ENCODE peak calls at places on chromosomes 7 and 10, in seven cellular contexts. A is WERI-Rb-1, C is AG09309, W is OCI-LY7, E is Panc1, P is AG04450, S is left lung. J is an unnamed sample.

GRCh38 chr10:6045600-6046457 is 16.3 kb downstream of the IL2RA start:
- DNase-seq in S (no peak), C (no peak), P (no peak), A (no peak), W (no peak), E (no peak), J (no peak)

GRCh38 chr7:71210220-71210619 is 78.3 kb downstream of the GALNT17 start:
- DNase-seq in A (no peak), S (no peak), P (no peak), C (no peak), E (no peak), W (no peak), J (no peak)

GRCh38 chr7:24979863-24980694 is at the start of gene OSBPL3:
- DNase-seq in A (peak), S (peak), C (peak), P (peak), W (peak), E (peak), J (peak)

GRCh38 chr10:71740069-71740468 is 20.5 kb upstream of the C10orf105 start:
- DNase-seq in P (peak), E (no peak), C (no peak), A (no peak), W (no peak), S (no peak), J (peak)

GRCh38 chr10:3192856-3193635 is 20.5 kb upstream of the PITRM1 start:
- DNase-seq in P (peak), W (peak), C (peak), S (no peak), E (no peak), A (no peak), J (no peak)

GRCh38 chr7:130736298-130736900 is 2.4 kb upstream of the KLF14 start:
- DNase-seq in S (no peak), A (no peak), P (no peak), C (no peak), E (no peak), W (no peak), J (no peak)

GRCh38 chr7:116924741-116925140 is 28.6 kb upstream of the ST7 start:
- DNase-seq in E (no peak), C (no peak), W (no peak), A (no peak), S (no peak), P (peak), J (no peak)

GRCh38 chr10:94439275-94439861 is 37.0 kb downstream of the TBC1D12 start:
- DNase-seq in W (no peak), S (no peak), E (no peak), C (no peak), P (no peak), A (no peak), J (no peak)

GRCh38 chr7:80686576-80686975 is 48.1 kb downstream of the CD36 start:
- DNase-seq in P (no peak), C (peak), A (no peak), S (no peak), W (no peak), E (no peak), J (no peak)

GRCh38 chr10:74079028-74079913 is 71.4 kb downstream of the AP3M1 start:
- DNase-seq in P (no peak), A (no peak), C (no peak), W (no peak), S (no peak), E (no peak), J (no peak)

GRCh38 chr7:17697128-17697881 is 243.0 kb downstream of the SNX13 start:
- DNase-seq in W (no peak), E (no peak), S (no peak), C (no peak), P (no peak), A (no peak), J (no peak)

GRCh38 chr10:24882047-24882698 is 70.2 kb downstream of the PRTFDC1 start:
- DNase-seq in P (no peak), A (no peak), C (no peak), W (no peak), E (no peak), S (no peak), J (no peak)

GRCh38 chr7:137930616-137931015 is 71.3 kb downstream of the CREB3L2 start:
- DNase-seq in W (no peak), E (no peak), P (peak), C (peak), S (no peak), A (no peak), J (no peak)

GRCh38 chr10:127338391-127339108 is 142.2 kb upstream of the INSYN2A start:
- DNase-seq in A (no peak), C (no peak), E (no peak), W (no peak), P (no peak), S (no peak), J (peak)

GRCh38 chr10:74883428-74883827 is 57.0 kb downstream of the KAT6B start:
- DNase-seq in P (no peak), A (no peak), S (no peak), C (no peak), W (no peak), E (no peak), J (no peak)

GRCh38 chr10:23095966-23096813 is 811 bp downstream of the MSRB2 start:
- DNase-seq in S (peak), C (peak), E (no peak), W (peak), A (no peak), P (no peak), J (peak)

GRCh38 chr7:132275384-132275783 is 300.9 kb downstream of the PLXNA4 start:
- DNase-seq in A (no peak), W (no peak), C (no peak), S (no peak), E (no peak), P (no peak), J (no peak)

GRCh38 chr7:139991267-139991666 is 71.5 kb downstream of the PARP12 start:
- DNase-seq in P (no peak), W (no peak), E (no peak), C (no peak), S (no peak), A (no peak), J (no peak)

GRCh38 chr10:124416733-124417132 is 2.0 kb downstream of the OAT start:
- DNase-seq in P (no peak), A (no peak), S (no peak), E (no peak), W (no peak), C (peak), J (no peak)

GRCh38 chr10:89478085-89478738 is 57.2 kb downstream of the SLC16A12 start:
- DNase-seq in W (peak), E (no peak), A (no peak), S (no peak), P (no peak), C (no peak), J (no peak)

GRCh38 chr10:83012866-83013265 is 1126.4 kb upstream of the GHITM start:
- DNase-seq in A (no peak), P (no peak), E (no peak), C (no peak), S (no peak), W (no peak), J (peak)

GRCh38 chr10:13718820-13719219 is 132.1 kb downstream of the PRPF18 start:
- DNase-seq in W (no peak), A (no peak), P (no peak), E (no peak), S (no peak), C (no peak), J (no peak)

GRCh38 chr10:3105905-3106304 is 38.6 kb downstream of the PFKP start:
- DNase-seq in W (no peak), E (no peak), S (no peak), C (no peak), A (no peak), P (no peak), J (no peak)

GRCh38 chr10:43262902-43263466 is 3.9 kb downstream of the RASGEF1A start:
- DNase-seq in P (no peak), A (no peak), S (peak), E (no peak), C (no peak), W (no peak), J (no peak)

GRCh38 chr10:127417686-127418415 is 131.3 kb upstream of the NPS start:
- DNase-seq in P (no peak), S (no peak), C (no peak), A (no peak), E (no peak), W (no peak), J (no peak)

GRCh38 chr10:74433993-74434392 is 283.0 kb downstream of the ADK start:
- DNase-seq in E (no peak), P (no peak), W (no peak), C (no peak), A (no peak), S (no peak), J (no peak)

GRCh38 chr7:23184709-23185354 is 3.0 kb downstream of the NUP42 start:
- DNase-seq in W (peak), C (no peak), A (peak), E (peak), P (no peak), S (no peak), J (no peak)

GRCh38 chr7:68511281-68511680 is 1087.0 kb upstream of the AUTS2 start:
- DNase-seq in W (no peak), A (peak), C (no peak), E (no peak), S (no peak), P (no peak), J (no peak)

GRCh38 chr7:15555385-15555859 is 6.4 kb downstream of the AGMO start:
- DNase-seq in P (no peak), E (no peak), S (no peak), W (no peak), C (no peak), A (no peak), J (no peak)

GRCh38 chr7:20306499-20306946 is 24.2 kb upstream of the ITGB8 start:
- DNase-seq in W (no peak), S (no peak), E (no peak), A (no peak), C (no peak), P (no peak), J (no peak)

GRCh38 chr7:101390901-101391301 is 28.2 kb downstream of the COL26A1 start:
- DNase-seq in S (no peak), P (no peak), C (no peak), W (peak), A (peak), E (no peak), J (no peak)

GRCh38 chr7:115340828-115341227 is 418.9 kb downstream of the MDFIC start:
- DNase-seq in P (peak), S (no peak), W (no peak), C (peak), E (peak), A (no peak), J (peak)
- TF ChIP-seq CTCF in P (peak), S (no peak), W (peak), C (no peak), E (no peak), A (no peak), J (no peak)

DNA sequence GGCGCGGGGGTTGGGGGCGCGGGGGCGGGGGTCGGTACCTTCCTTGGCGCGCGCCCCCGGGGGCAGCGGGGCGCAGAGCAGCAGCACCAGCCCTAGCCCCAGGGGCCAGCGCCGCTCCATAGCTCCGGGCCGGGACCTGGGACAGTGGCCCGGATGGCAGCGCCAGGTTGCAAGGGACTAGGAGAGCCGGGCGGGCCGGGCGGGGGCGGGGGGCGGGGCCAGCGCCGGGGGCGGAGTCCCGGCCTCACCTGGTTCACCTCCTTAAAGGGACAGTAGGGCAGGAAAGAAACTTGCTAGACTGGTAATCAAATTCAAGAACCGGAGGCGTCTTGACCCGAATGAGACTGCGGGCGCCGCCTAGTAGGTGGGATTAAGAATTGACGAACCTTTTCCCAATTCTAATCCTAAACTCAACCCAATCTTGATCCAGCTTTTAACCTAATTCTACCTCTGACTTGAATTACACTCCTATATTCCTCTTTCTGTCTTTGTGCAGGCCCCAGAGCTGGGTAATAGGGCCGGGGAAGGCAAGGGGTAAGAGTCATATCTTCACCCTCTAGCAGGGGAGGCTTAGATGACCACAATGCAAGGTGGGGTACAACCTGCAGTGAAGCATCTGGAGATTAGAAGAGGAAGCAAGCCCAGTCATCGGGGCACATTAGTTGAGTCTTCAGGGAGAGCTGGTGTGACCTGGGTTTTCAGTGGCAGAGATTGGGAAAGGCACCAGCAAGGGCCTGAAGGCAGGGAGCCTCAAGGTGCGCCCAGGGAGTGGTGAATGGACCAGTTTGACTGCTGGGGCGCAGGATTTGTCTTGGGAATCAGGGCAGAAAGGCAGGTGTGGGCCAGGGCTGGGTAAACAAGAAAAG is at the start of gene EPHA1:
- DNase-seq in S (no peak), P (no peak), C (no peak), W (no peak), E (no peak), A (no peak), J (no peak)
- H3K4me3 ChIP-seq in S (peak), P (no peak), C (no peak), W (no peak), E (no peak), A (no peak), J (no peak)

GRCh38 chr10:97757471-97757870 is 14.3 kb downstream of the SFRP5 start:
- DNase-seq in E (no peak), C (no peak), A (no peak), P (no peak), S (peak), W (no peak), J (no peak)
- TF ChIP-seq CTCF in E (no peak), C (no peak), A (no peak), P (no peak), S (no peak), W (no peak), J (no peak)

GRCh38 chr7:124031919-124032318 is 948 bp downstream of the TMEM229A start:
- DNase-seq in A (peak), P (no peak), W (no peak), E (no peak), C (no peak), S (peak), J (no peak)
- H3K4me3 ChIP-seq in A (peak), P (no peak), W (no peak), E (peak), C (no peak), S (peak), J (no peak)

GRCh38 chr7:149799397-149800168 is 26.2 kb upstream of the ZNF467 start:
- DNase-seq in E (peak), S (no peak), P (no peak), A (peak), W (peak), C (no peak), J (no peak)
- TF ChIP-seq CTCF in E (peak), S (no peak), P (peak), A (peak), W (peak), C (no peak), J (no peak)

GRCh38 chr10:131453772-131454634 is 142.5 kb upstream of the TCERG1L start:
- DNase-seq in C (no peak), S (peak), E (no peak), W (peak), P (no peak), A (peak), J (no peak)
- H3K4me3 ChIP-seq in C (no peak), S (no peak), E (no peak), W (no peak), P (no peak), A (no peak), J (no peak)

DNA sequence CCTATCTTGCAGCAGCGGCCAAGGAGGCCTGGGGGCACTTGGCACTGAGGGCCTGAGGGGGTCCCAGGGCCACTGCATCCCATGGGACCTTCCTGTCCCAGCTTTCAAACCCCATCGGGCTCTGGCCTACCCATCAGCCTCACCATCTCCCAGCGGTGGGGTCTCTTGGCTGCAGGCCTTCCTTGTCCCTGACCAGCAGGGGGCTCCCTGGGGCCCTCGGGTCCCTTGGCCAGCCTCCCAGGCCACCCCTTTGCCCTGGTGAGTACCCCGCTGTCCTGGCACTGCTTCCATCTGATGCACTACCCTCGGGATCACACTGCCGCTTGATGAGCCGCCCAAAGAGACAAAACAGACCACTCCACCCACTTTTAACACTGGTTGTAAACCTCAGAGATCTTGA is 43.5 kb downstream of the YKT6 start:
- DNase-seq in P (no peak), S (no peak), C (no peak), E (no peak), W (peak), A (peak), J (no peak)
- TF ChIP-seq CTCF in P (peak), S (peak), C (peak), E (no peak), W (peak), A (peak), J (peak)

DNA sequence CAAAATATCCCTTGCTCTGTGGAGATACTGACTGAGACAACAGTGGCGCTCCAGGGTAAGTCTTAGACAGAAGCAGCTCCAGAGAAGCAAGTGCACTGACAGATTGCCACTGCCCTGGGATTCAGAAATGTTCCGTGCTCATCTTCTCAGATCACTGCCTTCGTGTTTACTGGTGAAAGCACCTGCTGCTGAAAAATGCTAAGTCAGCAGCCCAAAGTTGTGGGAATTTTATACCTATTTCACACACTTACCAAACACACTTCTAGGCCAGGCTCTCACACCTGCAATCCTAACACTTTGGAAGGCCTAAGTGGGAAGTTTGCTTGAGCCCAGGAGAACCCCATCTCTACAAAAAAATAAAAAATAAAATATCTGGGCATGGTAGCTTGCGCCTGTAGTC is 63.2 kb upstream of the DLX6 start:
- DNase-seq in C (no peak), P (no peak), A (no peak), S (no peak), W (no peak), E (no peak), J (no peak)
- H3K4me3 ChIP-seq in C (no peak), P (no peak), A (no peak), S (no peak), W (no peak), E (no peak), J (no peak)

DNA sequence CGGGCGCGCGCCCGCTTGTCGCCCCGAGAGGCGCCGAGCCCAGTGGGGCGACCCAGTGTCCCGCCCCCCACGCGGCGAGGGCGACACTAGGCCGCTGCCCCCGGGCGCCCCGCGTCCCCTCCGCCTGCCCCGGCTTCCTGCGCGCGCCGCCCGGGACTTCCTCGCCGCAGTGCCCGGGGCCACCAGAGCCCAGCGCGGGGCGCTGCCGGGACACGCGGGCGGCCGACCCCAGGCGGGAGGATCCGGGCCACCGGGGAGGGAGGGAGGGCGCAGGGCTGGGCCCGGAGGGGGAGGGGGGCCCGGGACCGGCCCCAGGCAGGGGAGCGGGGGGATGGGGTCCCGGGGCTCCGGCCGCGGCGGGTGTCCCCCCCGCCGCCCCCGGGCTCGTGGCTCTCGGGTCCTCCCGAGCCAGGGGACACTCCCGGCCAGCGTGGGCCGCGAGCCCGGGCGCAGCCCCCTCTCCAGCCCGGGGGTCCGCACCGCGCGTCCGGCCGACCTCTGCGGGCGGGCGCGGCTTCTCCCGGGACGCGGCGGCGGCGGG is 435 bp upstream of the PWWP2B start:
- DNase-seq in C (no peak), W (peak), P (no peak), E (no peak), A (peak), S (peak), J (no peak)
- TF ChIP-seq CTCF in C (no peak), W (no peak), P (no peak), E (no peak), A (peak), S (no peak), J (peak)

GRCh38 chr7:5694221-5694754 is 87.2 kb downstream of the RNF216 start:
- DNase-seq in E (no peak), S (no peak), C (peak), A (no peak), P (peak), W (no peak), J (peak)

GRCh38 chr7:5695037-5695708 is 86.3 kb downstream of the RNF216 start:
- DNase-seq in E (no peak), W (peak), S (peak), A (no peak), P (peak), C (no peak), J (peak)

GRCh38 chr7:5696346-5697100 is 84.9 kb downstream of the RNF216 start:
- DNase-seq in E (no peak), W (no peak), S (no peak), P (no peak), C (no peak), A (no peak), J (no peak)

GRCh38 chr7:5697754-5698487 is 83.5 kb downstream of the RNF216 start:
- DNase-seq in W (no peak), A (no peak), C (no peak), P (no peak), S (no peak), E (no peak), J (no peak)

DNA sequence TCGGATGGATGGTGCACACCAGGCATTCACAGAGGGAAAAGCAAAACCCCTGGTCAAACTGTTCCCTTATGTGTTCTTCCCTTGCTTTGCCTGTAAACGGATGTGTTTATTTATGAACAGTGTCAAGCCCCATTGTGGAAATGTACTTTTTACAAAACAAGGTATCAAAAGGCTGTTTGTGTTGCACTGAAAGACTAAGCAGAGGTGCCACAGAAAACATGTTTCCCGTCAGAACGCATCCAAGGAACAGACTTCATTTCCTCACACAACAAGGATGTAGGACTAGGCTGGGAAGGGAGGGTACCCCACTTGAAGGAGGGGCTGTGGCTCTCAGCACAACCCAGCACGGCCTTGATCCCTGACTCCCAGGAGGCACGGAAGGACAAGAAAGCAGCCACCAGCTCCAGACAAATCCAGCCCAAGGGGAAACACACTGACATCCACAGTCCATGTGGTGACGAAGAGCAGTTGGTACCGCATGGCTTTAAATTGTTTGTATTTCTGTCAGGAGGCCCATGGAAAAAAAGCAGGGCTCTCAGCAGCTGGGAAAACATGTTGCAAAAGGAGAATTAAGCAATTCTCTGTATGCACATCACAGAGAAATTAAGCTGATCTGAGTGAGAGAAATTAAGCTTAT is 85.6 kb downstream of the RNF216 start:
- DNase-seq in W (no peak), A (no peak), P (peak), E (no peak), S (no peak), C (no peak), J (no peak)
- H3K4me3 ChIP-seq in W (no peak), A (no peak), P (peak), E (no peak), S (peak), C (no peak), J (peak)